ENCODE peak calls at places on chromosomes 13 and 19, in nine cellular contexts. Z is body of pancreas, H is right lobe of liver, N is GM12891, D is lower leg skin, P is tibial nerve, A is gastrocnemius medialis, M is upper lobe of left lung, V is sigmoid colon. K is an unnamed sample.

GRCh38 chr19:58353717-58354477 is 605 bp upstream of the A1BG start:
- DNase-seq in Z (no peak), H (no peak), N (no peak), D (no peak), P (no peak), A (no peak), M (no peak), V (no peak), K (no peak)

GRCh38 chr19:5339950-5340636 is 519 bp downstream of the PTPRS start:
- DNase-seq in Z (peak; percentile 16), H (no peak), N (no peak), D (no peak), P (no peak), A (no peak), M (no peak), V (no peak), K (no peak)

GRCh38 chr19:29842471-29843179 is 30.8 kb downstream of the CCNE1 start:
- DNase-seq in Z (no peak), H (peak; percentile 31), N (no peak), D (no peak), P (no peak), A (no peak), M (no peak), V (peak; percentile 63), K (no peak)

GRCh38 chr13:52949744-52950143 is 78.9 kb upstream of the OLFM4 start:
- DNase-seq in Z (no peak), H (no peak), N (no peak), D (no peak), P (no peak), A (peak; percentile 45), M (no peak), V (no peak), K (no peak)

GRCh38 chr13:112325941-112326645 is 50.1 kb upstream of the SPACA7 start:
- DNase-seq in Z (no peak), H (no peak), N (no peak), D (no peak), P (no peak), A (no peak), M (no peak), V (peak; percentile 68), K (no peak)

GRCh38 chr19:33831835-33832234 is 35.2 kb downstream of the KCTD15 start:
- DNase-seq in Z (no peak), H (no peak), N (no peak), D (no peak), P (no peak), A (no peak), M (no peak), V (no peak), K (no peak)

GRCh38 chr13:36431204-36432105 is 840 bp upstream of the CCNA1 start:
- DNase-seq in Z (no peak), H (no peak), N (no peak), D (no peak), P (no peak), A (no peak), M (peak; percentile 27), V (no peak), K (no peak)

GRCh38 chr13:56110751-56111150 is 1030.0 kb upstream of the PRR20A start:
- DNase-seq in Z (no peak), H (no peak), N (no peak), D (no peak), P (no peak), A (no peak), M (no peak), V (no peak), K (no peak)

GRCh38 chr13:28746289-28746612 is 27.5 kb upstream of the SLC46A3 start:
- DNase-seq in Z (no peak), H (no peak), N (no peak), D (no peak), P (no peak), A (no peak), M (no peak), V (no peak), K (no peak)

GRCh38 chr19:50565984-50566903 is 2.0 kb downstream of the LRRC4B start:
- DNase-seq in Z (no peak), H (peak; percentile 43), N (no peak), D (no peak), P (no peak), A (no peak), M (no peak), V (no peak), K (no peak)

GRCh38 chr13:42883142-42883541 is 101.8 kb downstream of the FAM216B start:
- DNase-seq in Z (no peak), H (no peak), N (no peak), D (no peak), P (no peak), A (no peak), M (no peak), V (no peak), K (no peak)

GRCh38 chr13:30791354-30791921 is 56.1 kb downstream of the ALOX5AP start:
- DNase-seq in Z (no peak), H (no peak), N (no peak), D (no peak), P (peak; percentile 30), A (no peak), M (no peak), V (no peak), K (no peak)

GRCh38 chr19:45217193-45217956 is 27.8 kb downstream of the EXOC3L2 start:
- DNase-seq in Z (no peak), H (no peak), N (no peak), D (no peak), P (no peak), A (no peak), M (no peak), V (no peak), K (no peak)

GRCh38 chr13:97282705-97283104 is 60.6 kb downstream of the MBNL2 start:
- DNase-seq in Z (no peak), H (no peak), N (no peak), D (no peak), P (no peak), A (no peak), M (no peak), V (no peak), K (no peak)

GRCh38 chr19:18000981-18001836 is 6.8 kb upstream of the ARRDC2 start:
- DNase-seq in Z (peak; percentile 85), H (peak; percentile 90), N (peak; percentile 81), D (peak; percentile 98), P (peak; percentile 84), A (peak; percentile 78), M (peak; percentile 96), V (peak; percentile 96), K (peak; percentile 94)

GRCh38 chr13:25971499-25972145 is 80.2 kb downstream of the SHISA2 start:
- DNase-seq in Z (no peak), H (no peak), N (no peak), D (no peak), P (no peak), A (no peak), M (no peak), V (no peak), K (no peak)

GRCh38 chr19:3672993-3673392 is 27.3 kb downstream of the PIP5K1C start:
- DNase-seq in Z (no peak), H (no peak), N (no peak), D (no peak), P (no peak), A (no peak), M (no peak), V (no peak), K (no peak)

GRCh38 chr19:35266149-35266903 is 2.4 kb upstream of the USF2 start:
- DNase-seq in Z (peak; percentile 30), H (no peak), N (no peak), D (peak; percentile 87), P (no peak), A (no peak), M (peak; percentile 19), V (no peak), K (no peak)
- TF ChIP-seq POLR2A in Z (no peak), H (no peak), N (no peak), D (no peak), P (no peak), A (no peak), M (no peak), V (no peak), K (no peak)

DNA sequence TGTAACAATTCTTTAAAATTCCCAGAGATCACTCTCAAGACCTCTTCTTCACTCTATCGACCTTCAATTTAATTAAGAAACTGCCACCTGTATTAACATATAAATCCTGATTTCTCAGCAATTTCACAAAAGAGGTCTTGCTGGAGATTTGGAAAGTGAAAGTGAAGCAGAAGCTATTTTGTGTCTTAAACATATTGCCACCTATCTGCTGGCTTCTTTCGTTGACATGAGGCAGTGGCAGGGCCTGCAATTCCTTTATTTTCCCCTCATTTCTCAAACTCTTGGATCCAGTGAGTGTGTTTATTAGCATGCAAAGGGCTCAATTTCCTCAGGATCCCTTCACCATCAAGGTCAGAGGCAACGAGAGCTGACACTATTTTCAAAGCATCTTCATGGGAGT is 780.2 kb upstream of the SLITRK1 start:
- DNase-seq in Z (no peak), H (no peak), N (no peak), D (no peak), P (no peak), A (no peak), M (no peak), V (no peak), K (no peak)
- TF ChIP-seq POLR2A in Z (no peak), H (no peak), N (no peak), D (no peak), P (no peak), A (no peak), M (no peak), V (no peak), K (no peak)

DNA sequence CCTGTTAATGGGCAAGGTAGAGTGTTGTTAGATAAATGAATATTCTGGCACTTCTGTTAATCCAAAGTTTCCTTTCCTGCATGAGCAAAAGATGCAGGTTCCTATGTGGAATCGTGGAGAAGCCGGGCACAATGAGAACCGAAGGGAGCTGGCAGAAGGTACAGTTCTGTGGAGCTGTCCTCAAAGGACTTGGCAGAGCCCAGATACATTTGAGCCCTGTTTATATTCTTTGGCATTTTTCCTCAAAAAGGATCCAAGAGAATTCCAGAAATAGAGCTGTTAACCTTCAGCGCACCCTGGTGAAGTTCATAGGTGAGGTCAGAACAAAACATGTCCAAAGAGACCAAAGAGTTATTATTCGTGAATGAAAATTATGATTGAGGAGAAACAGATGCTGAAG is 4.0 kb upstream of the DLEU7 start:
- DNase-seq in Z (no peak), H (no peak), N (no peak), D (no peak), P (no peak), A (no peak), M (no peak), V (no peak), K (no peak)
- TF ChIP-seq POLR2A in Z (no peak), H (no peak), N (no peak), D (no peak), P (no peak), A (no peak), M (no peak), V (no peak), K (no peak)

DNA sequence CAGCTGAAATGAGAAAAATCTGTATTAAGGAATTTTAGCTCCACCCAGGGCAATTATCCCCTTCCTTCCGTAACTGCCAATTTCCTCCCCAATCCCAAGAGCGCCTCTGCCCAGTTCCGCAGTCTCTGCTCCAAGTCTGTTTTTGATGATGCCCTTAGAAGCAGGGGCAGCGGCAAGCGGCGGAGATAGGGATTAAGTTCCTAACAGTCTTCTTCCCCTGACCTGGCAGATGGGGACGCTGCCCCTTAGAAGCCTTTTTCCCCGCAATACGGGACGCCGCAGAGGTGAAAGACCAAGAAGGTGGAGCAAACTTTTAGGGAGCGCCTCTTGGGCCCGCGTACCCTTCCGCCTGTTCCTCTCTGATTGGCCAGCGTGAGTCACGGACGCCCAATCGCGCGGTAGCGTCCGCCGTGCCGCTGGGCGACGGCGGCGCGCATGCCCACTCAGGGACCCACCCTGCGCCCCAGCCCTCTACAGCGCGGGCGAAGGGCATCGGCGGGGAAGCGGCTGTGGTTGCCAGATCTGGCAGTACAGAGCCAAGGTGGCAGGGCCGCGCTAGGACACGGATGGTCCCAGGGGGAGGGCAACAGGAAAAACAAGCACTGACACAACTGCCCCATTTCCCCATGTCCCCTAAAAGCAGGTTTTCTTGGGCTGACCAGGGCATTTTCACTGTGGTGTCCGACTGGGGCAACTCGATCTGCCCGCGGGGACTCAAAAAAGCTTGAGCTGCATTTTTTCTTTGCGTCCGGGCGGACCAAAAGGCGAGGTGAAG is 825 bp upstream of the TDRD3 start:
- DNase-seq in Z (peak; percentile 90), H (peak; percentile 95), N (peak; percentile 69), D (peak; percentile 97), P (peak; percentile 78), A (peak; percentile 92), M (peak; percentile 93), V (peak; percentile 94), K (peak; percentile 91)
- TF ChIP-seq POLR2A in Z (peak; percentile 60), H (peak; percentile 85), N (no peak), D (no peak), P (peak; percentile 71), A (peak; percentile 63), M (peak; percentile 54), V (peak; percentile 93), K (peak; percentile 85)

K was measured in H54.